ENCODE peak calls at places on chromosome 1, in nine cellular contexts. One of them, this sample, is unnamed.

GRCh38 chr1:161260346-161260745 is 1.8 kb downstream of the PCP4L1 start:
- DNase-seq in cardiac muscle cell: no peak
- DNase-seq in body of pancreas: no peak
- DNase-seq in hepatocyte: no peak
- DNase-seq in A549: no peak
- DNase-seq in AG04450: no peak
- DNase-seq in MM.1S: no peak
- DNase-seq in suprapubic skin: no peak
- DNase-seq in CD4-positive, alpha-beta T cell: no peak
- DNase-seq in this sample: no peak

GRCh38 chr1:9767964-9768668 is 55.6 kb downstream of the CLSTN1 start:
- DNase-seq in cardiac muscle cell: no peak
- DNase-seq in body of pancreas: no peak
- DNase-seq in hepatocyte: no peak
- DNase-seq in A549: peak; percentile 59
- DNase-seq in AG04450: no peak
- DNase-seq in MM.1S: no peak
- DNase-seq in suprapubic skin: no peak
- DNase-seq in CD4-positive, alpha-beta T cell: no peak
- DNase-seq in this sample: peak; percentile 47

GRCh38 chr1:17052038-17052437 is 1.8 kb downstream of the SDHB start:
- DNase-seq in cardiac muscle cell: no peak
- DNase-seq in body of pancreas: no peak
- DNase-seq in hepatocyte: no peak
- DNase-seq in A549: no peak
- DNase-seq in AG04450: no peak
- DNase-seq in MM.1S: no peak
- DNase-seq in suprapubic skin: no peak
- DNase-seq in CD4-positive, alpha-beta T cell: no peak
- DNase-seq in this sample: no peak

GRCh38 chr1:160260436-160261382 is 1.6 kb downstream of the DCAF8 start:
- DNase-seq in cardiac muscle cell: peak; percentile 39
- DNase-seq in body of pancreas: no peak
- DNase-seq in hepatocyte: peak; percentile 73
- DNase-seq in A549: no peak
- DNase-seq in AG04450: peak; percentile 68
- DNase-seq in MM.1S: no peak
- DNase-seq in suprapubic skin: no peak
- DNase-seq in CD4-positive, alpha-beta T cell: no peak
- DNase-seq in this sample: no peak

GRCh38 chr1:150650193-150650592 is 20.8 kb upstream of the ENSA start:
- DNase-seq in cardiac muscle cell: no peak
- DNase-seq in body of pancreas: peak; percentile 84
- DNase-seq in hepatocyte: peak; percentile 44
- DNase-seq in A549: no peak
- DNase-seq in AG04450: no peak
- DNase-seq in MM.1S: no peak
- DNase-seq in suprapubic skin: no peak
- DNase-seq in CD4-positive, alpha-beta T cell: no peak
- DNase-seq in this sample: peak; percentile 63

GRCh38 chr1:170669036-170669435 is 5.1 kb downstream of the PRRX1 start:
- DNase-seq in cardiac muscle cell: no peak
- DNase-seq in body of pancreas: no peak
- DNase-seq in hepatocyte: no peak
- DNase-seq in A549: no peak
- DNase-seq in AG04450: no peak
- DNase-seq in MM.1S: no peak
- DNase-seq in suprapubic skin: no peak
- DNase-seq in CD4-positive, alpha-beta T cell: no peak
- DNase-seq in this sample: no peak

GRCh38 chr1:6638226-6638625 is 13.6 kb downstream of the THAP3 start:
- DNase-seq in cardiac muscle cell: no peak
- DNase-seq in body of pancreas: peak; percentile 80
- DNase-seq in hepatocyte: no peak
- DNase-seq in A549: no peak
- DNase-seq in AG04450: peak; percentile 49
- DNase-seq in MM.1S: no peak
- DNase-seq in suprapubic skin: peak; percentile 89
- DNase-seq in CD4-positive, alpha-beta T cell: no peak
- DNase-seq in this sample: no peak

GRCh38 chr1:235901461-235901860 is 34.8 kb upstream of the LYST start:
- DNase-seq in cardiac muscle cell: no peak
- DNase-seq in body of pancreas: no peak
- DNase-seq in hepatocyte: no peak
- DNase-seq in A549: no peak
- DNase-seq in AG04450: no peak
- DNase-seq in MM.1S: no peak
- DNase-seq in suprapubic skin: no peak
- DNase-seq in CD4-positive, alpha-beta T cell: no peak
- DNase-seq in this sample: no peak

GRCh38 chr1:36771678-36772284 is 262.5 kb downstream of the GRIK3 start:
- DNase-seq in cardiac muscle cell: peak; percentile 17
- DNase-seq in body of pancreas: no peak
- DNase-seq in hepatocyte: no peak
- DNase-seq in A549: no peak
- DNase-seq in AG04450: no peak
- DNase-seq in MM.1S: no peak
- DNase-seq in suprapubic skin: no peak
- DNase-seq in CD4-positive, alpha-beta T cell: no peak
- DNase-seq in this sample: no peak

GRCh38 chr1:183467687-183468086 is 4.6 kb upstream of the SMG7 start:
- DNase-seq in cardiac muscle cell: no peak
- DNase-seq in body of pancreas: no peak
- DNase-seq in hepatocyte: peak; percentile 15
- DNase-seq in A549: peak; percentile 65
- DNase-seq in AG04450: no peak
- DNase-seq in MM.1S: no peak
- DNase-seq in suprapubic skin: no peak
- DNase-seq in CD4-positive, alpha-beta T cell: no peak
- DNase-seq in this sample: no peak
- H3K27ac ChIP-seq in cardiac muscle cell: no peak overlapping the region
- H3K27ac ChIP-seq in body of pancreas: no peak overlapping the region
- H3K27ac ChIP-seq in hepatocyte: peak overlapping the region; percentile 73
- H3K27ac ChIP-seq in A549: peak overlapping the region; percentile 62
- H3K27ac ChIP-seq in AG04450: no peak overlapping the region
- H3K27ac ChIP-seq in MM.1S: no peak overlapping the region
- H3K27ac ChIP-seq in suprapubic skin: no peak overlapping the region
- H3K27ac ChIP-seq in CD4-positive, alpha-beta T cell: no peak overlapping the region
- H3K27ac ChIP-seq in this sample: no peak overlapping the region

GRCh38 chr1:207049514-207049913 is 1.5 kb downstream of the YOD1 start:
- DNase-seq in cardiac muscle cell: no peak
- DNase-seq in body of pancreas: no peak
- DNase-seq in hepatocyte: no peak
- DNase-seq in A549: no peak
- DNase-seq in AG04450: no peak
- DNase-seq in MM.1S: no peak
- DNase-seq in suprapubic skin: no peak
- DNase-seq in CD4-positive, alpha-beta T cell: no peak
- DNase-seq in this sample: no peak
- TF ChIP-seq CTCF in cardiac muscle cell: no peak
- TF ChIP-seq CTCF in body of pancreas: no peak
- TF ChIP-seq CTCF in hepatocyte: no peak
- TF ChIP-seq CTCF in A549: no peak
- TF ChIP-seq CTCF in AG04450: no peak
- TF ChIP-seq CTCF in MM.1S: no peak
- TF ChIP-seq CTCF in suprapubic skin: no peak
- TF ChIP-seq CTCF in CD4-positive, alpha-beta T cell: no peak
- TF ChIP-seq CTCF in this sample: no peak

DNA sequence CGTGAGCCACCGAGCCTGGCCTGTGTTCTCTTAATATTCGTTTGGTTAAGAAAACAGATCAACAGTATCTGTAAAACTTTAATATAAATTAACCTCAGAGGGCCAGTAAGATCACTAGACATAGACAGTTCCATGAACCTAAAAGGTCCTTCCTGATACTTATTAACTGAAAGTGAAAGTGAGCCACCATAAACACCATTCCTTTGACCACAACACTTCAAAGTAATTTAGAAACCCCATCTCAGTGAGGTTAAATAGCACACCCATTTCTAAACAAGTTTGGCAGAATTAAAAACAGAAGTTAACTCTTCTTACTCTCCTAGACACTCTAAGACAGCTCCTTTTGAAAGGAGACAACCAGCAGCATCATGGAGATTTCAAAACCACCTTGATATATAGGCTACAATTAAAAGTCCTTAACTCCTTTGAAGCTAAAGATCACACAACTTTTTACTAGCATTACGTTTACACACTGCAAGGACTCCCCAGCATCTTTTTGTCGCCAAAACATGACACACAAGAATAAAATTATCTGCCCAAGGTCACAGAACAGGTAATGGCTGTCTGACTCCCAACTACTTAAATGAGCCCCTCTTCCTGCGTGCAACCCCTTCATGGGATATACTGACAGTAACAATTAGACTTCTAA is 2.2 kb downstream of the RNF19B start:
- DNase-seq in cardiac muscle cell: no peak
- DNase-seq in body of pancreas: no peak
- DNase-seq in hepatocyte: no peak
- DNase-seq in A549: no peak
- DNase-seq in AG04450: no peak
- DNase-seq in MM.1S: peak; percentile 80
- DNase-seq in suprapubic skin: no peak
- DNase-seq in CD4-positive, alpha-beta T cell: no peak
- DNase-seq in this sample: no peak
- H3K27ac ChIP-seq in cardiac muscle cell: no peak overlapping the region
- H3K27ac ChIP-seq in body of pancreas: peak overlapping the region; percentile 27
- H3K27ac ChIP-seq in hepatocyte: no peak overlapping the region
- H3K27ac ChIP-seq in A549: peak overlapping the region; percentile 98
- H3K27ac ChIP-seq in AG04450: no peak overlapping the region
- H3K27ac ChIP-seq in MM.1S: no peak overlapping the region
- H3K27ac ChIP-seq in suprapubic skin: peak overlapping the region; percentile 24
- H3K27ac ChIP-seq in CD4-positive, alpha-beta T cell: no peak overlapping the region
- H3K27ac ChIP-seq in this sample: peak overlapping the region; percentile 78

DNA sequence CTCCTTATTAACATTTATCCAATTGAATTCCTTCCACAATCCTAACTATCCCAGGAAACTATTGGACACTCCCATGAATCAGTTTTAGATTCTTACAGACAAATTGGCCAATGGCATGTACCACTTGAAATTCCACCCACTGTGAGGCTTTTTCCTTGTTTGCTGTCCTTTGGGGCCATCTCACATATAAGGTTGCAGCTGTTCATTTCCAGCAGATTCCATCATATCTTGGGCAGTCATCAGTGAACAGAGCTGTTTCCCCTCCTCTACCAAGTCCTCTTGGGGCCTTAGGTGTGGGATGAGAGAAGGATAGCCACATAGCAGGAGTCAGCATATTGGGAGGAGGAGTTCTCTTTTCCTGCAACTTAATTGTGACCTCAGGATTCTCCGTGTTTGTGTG is 109.1 kb downstream of the HHAT start:
- DNase-seq in cardiac muscle cell: no peak
- DNase-seq in body of pancreas: no peak
- DNase-seq in hepatocyte: no peak
- DNase-seq in A549: no peak
- DNase-seq in AG04450: no peak
- DNase-seq in MM.1S: no peak
- DNase-seq in suprapubic skin: no peak
- DNase-seq in CD4-positive, alpha-beta T cell: no peak
- DNase-seq in this sample: no peak
- TF ChIP-seq CTCF in cardiac muscle cell: no peak
- TF ChIP-seq CTCF in body of pancreas: no peak
- TF ChIP-seq CTCF in hepatocyte: no peak
- TF ChIP-seq CTCF in A549: no peak
- TF ChIP-seq CTCF in AG04450: no peak
- TF ChIP-seq CTCF in MM.1S: no peak
- TF ChIP-seq CTCF in suprapubic skin: no peak
- TF ChIP-seq CTCF in CD4-positive, alpha-beta T cell: no peak
- TF ChIP-seq CTCF in this sample: no peak

This sample was measured in Peyer's patch.